ENCODE peak calls at places on chromosomes 3 and 15, in ten cellular contexts. P is dorsolateral prefrontal cortex, U is foreskin fibroblast, R is lower leg skin, S is HepG2, Z is AG08396, C is AG04450, N is ELR, T is AG09319, W is tibial artery. D is an unnamed sample.

GRCh38 chr3:141228385-141228784 is 3.2 kb upstream of the PXYLP1 start:
- DNase-seq in T (no peak), R (no peak), W (no peak), N (no peak), P (no peak), U (no peak), S (peak), Z (no peak), C (no peak), D (no peak)

GRCh38 chr3:39267631-39268553 is 11.9 kb downstream of the CX3CR1 start:
- DNase-seq in S (no peak), P (no peak), N (no peak), R (no peak), W (no peak), C (no peak), U (no peak), Z (no peak), T (no peak), D (no peak)

GRCh38 chr3:42376397-42376798 is 34.0 kb downstream of the LYZL4 start:
- DNase-seq in S (no peak), C (peak), U (peak), T (peak), R (peak), N (peak), P (peak), Z (peak), W (peak), D (peak)

GRCh38 chr15:98442379-98442833 is 205.9 kb upstream of the IGF1R start:
- DNase-seq in W (peak), T (peak), R (peak), C (peak), P (peak), Z (peak), U (peak), N (peak), S (peak), D (peak)

GRCh38 chr3:73547427-73548036 is 77.2 kb downstream of the PDZRN3 start:
- DNase-seq in N (peak), C (peak), U (peak), S (no peak), Z (peak), R (no peak), W (no peak), P (no peak), T (peak), D (no peak)

GRCh38 chr3:101813817-101814440 is 34.9 kb downstream of the NXPE3 start:
- DNase-seq in U (peak), P (no peak), R (no peak), C (no peak), T (no peak), S (peak), Z (no peak), W (no peak), N (peak), D (no peak)

GRCh38 chr3:114650808-114651207 is 357.0 kb downstream of the TIGIT start:
- DNase-seq in S (peak), C (no peak), W (no peak), Z (peak), N (peak), U (peak), R (no peak), P (no peak), T (no peak), D (no peak)

GRCh38 chr3:48617559-48617958 is 4.0 kb downstream of the TMEM89 start:
- DNase-seq in W (no peak), U (no peak), R (no peak), S (no peak), Z (no peak), C (no peak), T (no peak), N (no peak), P (no peak), D (no peak)

GRCh38 chr3:153273767-153274443 is 111.9 kb downstream of the RAP2B start:
- DNase-seq in C (no peak), N (peak), T (no peak), W (no peak), Z (peak), R (no peak), S (no peak), P (no peak), U (peak), D (no peak)

GRCh38 chr15:77069521-77070121 is 1.3 kb downstream of the TSPAN3 start:
- DNase-seq in T (no peak), U (no peak), C (no peak), Z (no peak), W (no peak), N (no peak), R (no peak), S (no peak), P (no peak), D (no peak)

GRCh38 chr3:108242776-108243175 is 20.6 kb upstream of the IFT57 start:
- DNase-seq in U (no peak), N (no peak), P (no peak), S (no peak), T (no peak), Z (no peak), C (no peak), R (no peak), W (no peak), D (no peak)

GRCh38 chr3:117919611-117920010 is 1115.0 kb downstream of the IGSF11 start:
- DNase-seq in P (no peak), Z (no peak), W (no peak), R (no peak), S (no peak), C (no peak), T (no peak), N (no peak), U (no peak), D (no peak)

GRCh38 chr3:52893723-52894122 is 3.6 kb downstream of the STIMATE start:
- DNase-seq in N (no peak), T (no peak), U (peak), S (peak), R (no peak), C (no peak), P (no peak), Z (no peak), W (no peak), D (no peak)

GRCh38 chr15:31316135-31316795 is 10.4 kb upstream of the KLF13 start:
- DNase-seq in Z (no peak), U (no peak), N (no peak), C (no peak), R (no peak), W (no peak), T (no peak), P (no peak), S (no peak), D (no peak)